ENCODE peak calls at places on chromosomes 6 and 20, in ten cellular contexts. J is MM.1S, P is aorta, Q is left lung, B is IMR-90, N is ovary, V is HCT116, E is left ventricle myocardium inferior, R is upper lobe of right lung, W is uterus. Y is an unnamed sample.

GRCh38 chr6:136962661-136963060 is 40.6 kb downstream of the SLC35D3 start:
- DNase-seq in J (no peak), P (no peak), Q (no peak), B (no peak), N (no peak), V (no peak), E (peak; percentile 28), R (no peak), W (no peak), Y (peak; percentile 7)

GRCh38 chr6:56220078-56220477 is 27.3 kb downstream of the COL21A1 start:
- DNase-seq in J (no peak), P (no peak), Q (no peak), B (no peak), N (no peak), V (no peak), E (no peak), R (no peak), W (no peak), Y (no peak)

GRCh38 chr6:429515-430121 is 38.1 kb downstream of the IRF4 start:
- DNase-seq in J (peak; percentile 31), P (no peak), Q (no peak), B (no peak), N (no peak), V (no peak), E (no peak), R (no peak), W (no peak), Y (no peak)

GRCh38 chr20:44407402-44408184 is 52.1 kb downstream of the HNF4A start:
- DNase-seq in J (no peak), P (peak; percentile 62), Q (no peak), B (peak; percentile 14), N (no peak), V (peak; percentile 80), E (no peak), R (no peak), W (no peak), Y (no peak)

GRCh38 chr6:140915001-140915950 is 1217.4 kb upstream of the GJE1 start:
- DNase-seq in J (no peak), P (no peak), Q (no peak), B (no peak), N (no peak), V (no peak), E (no peak), R (no peak), W (no peak), Y (no peak)

GRCh38 chr20:48772183-48772976 is 55.4 kb downstream of the PREX1 start:
- DNase-seq in J (no peak), P (no peak), Q (peak; percentile 92), B (no peak), N (no peak), V (no peak), E (peak; percentile 63), R (peak; percentile 81), W (no peak), Y (no peak)

GRCh38 chr6:147366290-147366689 is 142.2 kb upstream of the SAMD5 start:
- DNase-seq in J (no peak), P (no peak), Q (no peak), B (no peak), N (no peak), V (no peak), E (no peak), R (no peak), W (no peak), Y (no peak)

GRCh38 chr20:37223053-37223452 is 38.6 kb downstream of the GHRH start:
- DNase-seq in J (no peak), P (no peak), Q (no peak), B (peak; percentile 95), N (no peak), V (no peak), E (no peak), R (no peak), W (no peak), Y (no peak)

GRCh38 chr6:41355952-41356351 is 20.5 kb downstream of the NCR2 start:
- DNase-seq in J (no peak), P (no peak), Q (no peak), B (no peak), N (no peak), V (no peak), E (no peak), R (no peak), W (no peak), Y (no peak)

GRCh38 chr6:41161851-41162552 is 914 bp downstream of the TREM2 start:
- DNase-seq in J (no peak), P (no peak), Q (no peak), B (no peak), N (no peak), V (no peak), E (no peak), R (no peak), W (no peak), Y (no peak)

GRCh38 chr6:31728767-31729514 is at the start of gene DDAH2:
- DNase-seq in J (no peak), P (peak; percentile 79), Q (peak; percentile 81), B (no peak), N (peak; percentile 61), V (no peak), E (no peak), R (no peak), W (peak; percentile 38), Y (peak; percentile 32)

GRCh38 chr6:26128013-26128771 is 41.0 kb downstream of the HFE start:
- DNase-seq in J (no peak), P (no peak), Q (no peak), B (no peak), N (no peak), V (no peak), E (no peak), R (no peak), W (no peak), Y (no peak)
- H3K4me3 ChIP-seq in J (no peak overlapping the region), P (no peak overlapping the region), Q (peak overlapping the region; percentile 10), B (no peak overlapping the region), N (no peak overlapping the region), V (no peak overlapping the region), E (peak overlapping the region; percentile 89), R (no peak overlapping the region), W (no peak overlapping the region), Y (no peak overlapping the region)

DNA sequence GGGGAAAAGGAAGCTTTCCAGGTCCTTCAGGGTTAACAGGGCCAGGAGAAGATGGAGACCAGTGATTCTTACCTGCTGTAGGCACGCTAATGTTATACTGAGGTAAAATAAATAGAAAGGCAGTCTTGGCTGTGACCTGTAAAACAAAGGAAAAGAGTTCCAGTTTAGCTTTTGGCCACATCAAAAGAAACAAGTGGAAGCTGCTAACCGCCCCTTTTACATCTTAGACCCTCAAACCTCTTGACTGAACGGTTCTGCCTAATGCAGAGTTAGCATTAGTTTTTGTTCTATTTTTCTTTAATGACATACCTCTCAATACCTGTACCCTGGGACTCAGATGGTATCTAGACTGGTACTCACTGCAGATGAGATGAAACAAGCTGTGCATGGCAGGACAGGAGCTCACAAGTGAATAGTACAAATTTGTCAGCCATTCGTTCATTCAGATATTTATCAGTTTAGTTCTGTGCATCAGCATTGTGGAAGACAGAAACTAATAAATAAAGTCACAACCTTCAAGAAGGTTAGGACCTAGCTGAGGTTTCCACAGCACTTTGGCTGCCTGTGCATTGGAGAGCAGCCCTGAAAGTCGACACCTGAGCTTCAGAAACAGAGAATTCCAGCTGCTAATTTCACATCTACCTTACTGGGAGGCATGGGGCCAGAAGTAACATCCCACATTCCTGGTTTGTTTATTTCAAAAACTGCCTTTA is 41.0 kb downstream of the TRAM2 start:
- DNase-seq in J (peak; percentile 79), P (no peak), Q (no peak), B (no peak), N (no peak), V (no peak), E (no peak), R (no peak), W (no peak), Y (no peak)
- H3K27ac ChIP-seq in J (peak overlapping the region; percentile 99), P (no peak overlapping the region), Q (no peak overlapping the region), B (no peak overlapping the region), N (no peak overlapping the region), V (no peak overlapping the region), E (no peak overlapping the region), R (no peak overlapping the region), W (no peak overlapping the region), Y (no peak overlapping the region)

GRCh38 chr20:62350629-62351422 is 16.3 kb downstream of the LAMA5 start:
- DNase-seq in J (no peak), P (no peak), Q (peak; percentile 76), B (no peak), N (no peak), V (no peak), E (no peak), R (no peak), W (no peak), Y (no peak)
- H3K36me3 ChIP-seq in J (no peaks in the 10 kb centered on the region), P (no peaks in the 10 kb centered on the region), Q (no peaks in the 10 kb centered on the region), B (peaks cover 9% of the 10 kb centered on the region), N (no peaks in the 10 kb centered on the region), V (peaks cover 31% of the 10 kb centered on the region), E (peaks cover 50% of the 10 kb centered on the region), R (peaks cover 14% of the 10 kb centered on the region), W (no peaks in the 10 kb centered on the region), Y (peaks cover 11% of the 10 kb centered on the region)

GRCh38 chr20:6123650-6124014 is 802 bp upstream of the FERMT1 start:
- DNase-seq in J (no peak), P (no peak), Q (no peak), B (no peak), N (no peak), V (no peak), E (no peak), R (no peak), W (no peak), Y (no peak)
- H3K4me3 ChIP-seq in J (peak overlapping the region; percentile 68), P (no peak overlapping the region), Q (no peak overlapping the region), B (no peak overlapping the region), N (no peak overlapping the region), V (peak overlapping the region; percentile 82), E (peak overlapping the region; percentile 63), R (no peak overlapping the region), W (peak overlapping the region; percentile 60), Y (peak overlapping the region; percentile 66)